ENCODE peak calls at places on chromosome 19, in five cellular contexts. A, L, O, F and P are unnamed samples.

GRCh38 chr19:43610493-43610892 is 1.4 kb upstream of the SRRM5 start:
- DNase-seq in A (peak; percentile 51), O (no peak), F (no peak), L (no peak), P (no peak)

GRCh38 chr19:47415953-47416666 is 3.2 kb downstream of the MEIS3 start:
- DNase-seq in F (no peak), A (no peak), O (peak; percentile 30), L (no peak), P (no peak)

GRCh38 chr19:37654118-37654517 is 1.1 kb downstream of the ZFP30 start:
- DNase-seq in L (no peak), A (no peak), O (peak; percentile 7), F (no peak), P (no peak)

GRCh38 chr19:10346509-10346908 is 7.1 kb upstream of the ICAM3 start:
- DNase-seq in F (no peak), O (peak; percentile 100), L (no peak), A (no peak), P (no peak)

GRCh38 chr19:4043966-4044365 is 22.7 kb downstream of the ZBTB7A start:
- DNase-seq in A (no peak), L (no peak), F (no peak), O (no peak), P (no peak)

GRCh38 chr19:12194827-12195500 is 32.1 kb downstream of the ZNF136 start:
- DNase-seq in L (peak; percentile 26), A (no peak), O (no peak), F (no peak), P (peak; percentile 25)

GRCh38 chr19:21483589-21484170 is 21.7 kb upstream of the ZNF429 start:
- DNase-seq in O (peak; percentile 53), A (peak; percentile 7), F (no peak), L (peak; percentile 33), P (no peak)

GRCh38 chr19:56105090-56105701 is 15.9 kb downstream of the ZNF787 start:
- DNase-seq in L (peak; percentile 24), F (no peak), A (no peak), O (no peak), P (peak; percentile 49)

GRCh38 chr19:53577968-53578367 is 40.0 kb downstream of the ZNF331 start:
- DNase-seq in A (no peak), O (no peak), L (no peak), F (no peak), P (no peak)

GRCh38 chr19:4971424-4971793 is 2.5 kb downstream of the KDM4B start:
- DNase-seq in L (no peak), O (no peak), F (no peak), A (no peak), P (no peak)

GRCh38 chr19:51000981-51001380 is 423 bp downstream of the KLK8 start:
- DNase-seq in A (no peak), O (no peak), F (no peak), L (no peak), P (no peak)

GRCh38 chr19:39401549-39402416 is 4.9 kb upstream of the ZFP36 start:
- DNase-seq in A (peak; percentile 61), O (peak; percentile 72), L (peak; percentile 77), F (peak; percentile 93), P (peak; percentile 81)

GRCh38 chr19:19321143-19321577 is 531 bp downstream of the MAU2 start:
- DNase-seq in L (no peak), O (peak; percentile 60), A (no peak), F (no peak), P (no peak)

GRCh38 chr19:7971553-7972520 is 28.4 kb upstream of the TIMM44 start:
- DNase-seq in L (no peak), A (no peak), F (no peak), O (no peak), P (no peak)

GRCh38 chr19:10516671-10517286 is 468 bp downstream of the S1PR5 start:
- DNase-seq in O (no peak), F (no peak), A (no peak), L (no peak), P (no peak)

GRCh38 chr19:29682236-29682895 is 17.1 kb downstream of the PLEKHF1 start:
- DNase-seq in L (no peak), A (no peak), F (no peak), O (no peak), P (no peak)

GRCh38 chr19:48325265-48325910 is at the start of gene EMP3:
- DNase-seq in A (peak; percentile 91), O (peak; percentile 99), F (peak; percentile 58), L (peak; percentile 82), P (no peak)

GRCh38 chr19:48962029-48962848 is 2.9 kb upstream of the FTL start:
- DNase-seq in O (peak; percentile 87), L (no peak), A (peak; percentile 72), F (peak; percentile 80), P (no peak)

GRCh38 chr19:41376241-41376997 is at the start of gene TMEM91:
- DNase-seq in A (no peak), L (no peak), O (no peak), F (no peak), P (no peak)

GRCh38 chr19:12802267-12803106 is 618 bp downstream of the THSD8 start:
- DNase-seq in F (no peak), O (no peak), L (no peak), A (no peak), P (no peak)

GRCh38 chr19:33558846-33559245 is 37.3 kb upstream of the PEPD start:
- DNase-seq in F (no peak), A (no peak), L (no peak), O (no peak), P (no peak)